ENCODE peak calls at places on chromosomes 3 and 15, in nine cellular contexts. H is endothelial cell of umbilical vein, C is right lobe of liver, M is heart left ventricle, N is IMR-90, W is body of pancreas, D is GM12892, T is ovary, P is GM12891. B is an unnamed sample.

GRCh38 chr15:25717116-25717755 is 145.9 kb downstream of the ATP10A start:
- DNase-seq in N (peak; percentile 53), H (no peak), T (no peak), D (no peak), M (no peak), P (peak; percentile 37), W (no peak), C (no peak), B (no peak)

GRCh38 chr3:33131328-33132018 is 17.7 kb downstream of the CRTAP start:
- DNase-seq in C (no peak), W (peak; percentile 72), D (peak; percentile 38), M (no peak), T (peak; percentile 42), N (peak; percentile 70), H (peak; percentile 76), P (peak; percentile 46), B (peak; percentile 44)

GRCh38 chr15:70559223-70559823 is 204.0 kb downstream of the UACA start:
- DNase-seq in W (peak; percentile 60), P (peak; percentile 49), M (peak; percentile 49), H (peak; percentile 55), T (no peak), D (no peak), C (peak; percentile 65), N (peak; percentile 44), B (peak; percentile 10)

GRCh38 chr3:130473416-130473815 is 43.6 kb upstream of the COL6A6 start:
- DNase-seq in C (no peak), T (no peak), P (no peak), D (no peak), H (no peak), N (no peak), W (no peak), M (no peak), B (no peak)

GRCh38 chr3:69389520-69390248 is 3.8 kb upstream of the FRMD4B start:
- DNase-seq in M (no peak), W (no peak), H (peak; percentile 17), N (no peak), C (no peak), D (no peak), T (no peak), P (no peak), B (no peak)

GRCh38 chr3:68945231-68945630 is 12.9 kb upstream of the TAFA4 start:
- DNase-seq in H (no peak), N (no peak), T (no peak), D (no peak), P (no peak), C (no peak), W (no peak), M (no peak), B (no peak)

GRCh38 chr3:43053291-43053690 is 52.6 kb downstream of the POMGNT2 start:
- DNase-seq in P (no peak), M (no peak), W (no peak), H (no peak), T (no peak), C (no peak), N (no peak), D (no peak), B (no peak)

GRCh38 chr15:80180986-80181385 is 28.2 kb downstream of the FAH start:
- DNase-seq in P (no peak), H (no peak), N (no peak), T (no peak), M (no peak), W (no peak), C (no peak), D (no peak), B (no peak)

GRCh38 chr15:74863239-74864056 is 9.7 kb downstream of the SCAMP2 start:
- DNase-seq in M (no peak), P (no peak), T (no peak), C (no peak), N (peak; percentile 31), H (no peak), W (no peak), D (no peak), B (no peak)

DNA sequence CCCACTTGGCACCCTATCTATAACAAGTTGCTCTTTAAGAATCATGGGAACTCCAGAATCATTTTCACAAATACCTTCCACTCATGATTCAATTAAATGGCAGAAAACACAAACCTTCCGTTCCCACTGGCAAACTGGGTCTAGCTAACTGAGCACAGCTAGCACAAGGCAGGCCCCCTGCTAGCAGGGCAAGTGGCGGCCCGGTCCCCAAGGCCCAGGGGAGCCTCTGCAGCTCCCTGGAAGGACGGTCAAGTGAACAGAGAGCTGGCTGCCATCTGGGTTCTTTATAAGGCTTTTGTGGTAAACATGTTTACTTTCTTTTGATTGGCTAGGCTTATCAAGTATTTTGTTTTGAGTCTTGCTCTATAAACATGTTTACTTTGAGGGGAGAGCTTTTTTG is 81.5 kb downstream of the FOXP1 start:
- DNase-seq in T (no peak), M (no peak), N (no peak), P (no peak), C (no peak), D (no peak), W (no peak), H (no peak), B (no peak)
- TF ChIP-seq POLR2A in T (no peak), M (no peak), N (no peak), P (no peak), C (no peak), D (no peak), W (no peak), H (no peak), B (no peak)

GRCh38 chr3:93973160-93974126 is at the start of gene PROS1:
- DNase-seq in H (peak; percentile 81), M (peak; percentile 89), W (peak; percentile 82), P (peak; percentile 29), C (peak; percentile 88), T (peak; percentile 94), D (peak; percentile 33), N (peak; percentile 68), B (peak; percentile 65)
- TF ChIP-seq POLR2A in H (peak; percentile 65), M (no peak), W (peak; percentile 22), P (no peak), C (peak; percentile 88), T (peak; percentile 65), D (no peak), N (no peak), B (no peak)

GRCh38 chr3:126358038-126358815 is 1.0 kb upstream of the KLF15 start:
- DNase-seq in T (no peak), D (no peak), H (no peak), W (peak; percentile 50), N (no peak), M (no peak), C (peak; percentile 83), P (no peak), B (peak; percentile 20)

GRCh38 chr3:126358816-126359181 is 1.6 kb upstream of the KLF15 start:
- DNase-seq in T (peak; percentile 17), H (no peak), W (no peak), M (no peak), C (peak; percentile 11), P (no peak), D (no peak), N (no peak), B (no peak)

GRCh38 chr3:126356373-126357298 is 572 bp downstream of the KLF15 start:
- DNase-seq in D (no peak), H (peak; percentile 5), P (peak; percentile 38), N (no peak), C (peak; percentile 69), W (peak; percentile 45), T (peak; percentile 72), M (peak; percentile 41), B (peak; percentile 41)

GRCh38 chr3:126355777-126356372 is 1.3 kb downstream of the KLF15 start:
- DNase-seq in D (peak; percentile 37), N (peak; percentile 52), P (peak; percentile 45), H (peak; percentile 90), M (peak; percentile 94), C (peak; percentile 98), T (peak; percentile 99), W (peak; percentile 99), B (peak; percentile 98)

DNA sequence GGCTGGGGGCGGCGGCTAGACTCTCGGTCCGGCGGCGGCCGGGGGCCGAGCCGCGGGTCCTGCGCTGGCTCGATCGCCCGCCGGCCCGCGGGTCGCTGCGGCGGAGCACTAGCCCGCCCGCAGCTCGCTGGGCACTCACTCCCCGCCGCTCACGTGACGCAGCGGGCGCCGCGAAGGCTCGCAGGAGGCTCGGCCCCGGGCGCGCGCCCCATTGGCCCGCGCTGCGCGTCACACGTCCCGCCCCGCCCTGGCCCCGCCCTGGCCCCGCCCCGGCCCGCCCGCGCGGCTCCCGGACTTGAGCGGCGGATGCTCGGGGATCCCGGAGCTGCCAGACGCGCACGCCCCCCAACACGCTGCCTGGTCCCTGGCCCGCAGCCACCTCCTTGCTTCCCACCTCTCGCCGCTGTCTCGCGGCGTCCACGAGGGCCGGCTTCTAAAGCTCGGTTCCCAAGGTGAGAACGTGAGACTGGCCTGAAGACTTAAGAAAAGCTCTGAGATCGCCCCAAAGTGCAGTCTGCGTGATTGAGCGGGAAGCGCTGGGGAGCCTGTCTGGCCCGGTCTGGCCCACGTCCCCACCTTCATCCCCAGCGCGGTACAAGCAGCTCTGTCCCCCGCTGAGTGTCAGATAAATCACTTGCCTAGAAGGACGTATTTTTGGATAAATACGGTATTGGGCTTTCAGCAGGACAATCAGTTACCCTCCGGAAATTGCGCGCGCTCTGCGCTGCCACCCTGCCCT is at the start of gene KLF15:
- DNase-seq in T (peak; percentile 92), M (peak; percentile 90), H (peak; percentile 82), W (peak; percentile 88), P (peak; percentile 96), C (peak; percentile 94), D (peak; percentile 93), N (peak; percentile 72), B (peak; percentile 90)
- TF ChIP-seq POLR2A in T (peak; percentile 85), M (peak; percentile 36), H (no peak), W (peak; percentile 81), P (no peak), C (peak; percentile 94), D (no peak), N (no peak), B (peak; percentile 60)

DNA sequence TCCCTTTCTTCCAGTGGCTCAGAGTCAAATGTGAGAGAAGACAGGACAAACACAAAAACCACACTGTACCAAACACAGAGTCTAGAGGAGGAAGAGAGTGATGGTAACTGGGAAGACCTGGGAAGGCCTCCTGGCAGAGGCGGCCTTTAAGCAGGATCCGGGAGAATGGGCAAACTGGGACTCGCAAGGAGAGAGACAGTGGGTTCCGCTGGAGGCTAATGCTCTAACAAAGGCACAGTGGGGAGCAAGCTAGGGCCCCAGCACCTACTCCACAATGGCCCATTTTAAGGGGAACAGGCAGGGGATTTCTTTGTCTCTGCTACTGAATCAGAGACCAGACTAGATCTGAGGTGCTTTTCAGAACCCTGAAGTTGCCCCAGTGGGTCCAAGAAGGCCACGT is 81.4 kb upstream of the HES1 start:
- DNase-seq in D (no peak), N (no peak), H (no peak), P (no peak), M (no peak), T (no peak), W (no peak), C (no peak), B (no peak)
- TF ChIP-seq POLR2A in D (no peak), N (no peak), H (no peak), P (no peak), M (no peak), T (no peak), W (no peak), C (no peak), B (no peak)

GRCh38 chr15:83207622-83208356 is at the start of gene HDGFL3:
- DNase-seq in D (peak; percentile 42), T (peak; percentile 80), P (peak; percentile 59), H (peak; percentile 59), N (peak; percentile 39), C (peak; percentile 55), M (peak; percentile 72), W (peak; percentile 53), B (peak; percentile 44)
- TF ChIP-seq POLR2A in D (peak; percentile 64), T (no peak), P (no peak), H (peak; percentile 47), N (peak; percentile 85), C (no peak), M (no peak), W (no peak), B (peak; percentile 26)